ENCODE peak calls at places on chromosomes 11 and 22, in ten cellular contexts. One of them, this sample, is unnamed. For H3K9me3, the result is how much of the 10 kb centered on the place peaks cover.

GRCh38 chr22:42342426-42343135 is 72.1 kb upstream of the TCF20 start:
- DNase-seq in heart left ventricle: no peak
- DNase-seq in transverse colon: no peak
- DNase-seq in mammary epithelial cell: no peak
- DNase-seq in tibial artery: no peak
- DNase-seq in colonic mucosa: no peak
- DNase-seq in neuronal stem cell: no peak
- DNase-seq in stomach: no peak
- DNase-seq in A549: no peak
- DNase-seq in right atrium auricular region: no peak
- DNase-seq in this sample: no peak

GRCh38 chr11:31160504-31161422 is 208.8 kb downstream of the DCDC1 start:
- DNase-seq in heart left ventricle: no peak
- DNase-seq in transverse colon: no peak
- DNase-seq in mammary epithelial cell: no peak
- DNase-seq in tibial artery: no peak
- DNase-seq in colonic mucosa: no peak
- DNase-seq in neuronal stem cell: peak
- DNase-seq in stomach: no peak
- DNase-seq in A549: peak
- DNase-seq in right atrium auricular region: no peak
- DNase-seq in this sample: no peak

GRCh38 chr22:41557401-41558240 is 3.2 kb upstream of the CSDC2 start:
- DNase-seq in heart left ventricle: peak
- DNase-seq in transverse colon: peak
- DNase-seq in mammary epithelial cell: peak
- DNase-seq in tibial artery: peak
- DNase-seq in colonic mucosa: peak
- DNase-seq in neuronal stem cell: no peak
- DNase-seq in stomach: peak
- DNase-seq in A549: no peak
- DNase-seq in right atrium auricular region: peak
- DNase-seq in this sample: peak

GRCh38 chr22:50730941-50731661 is 6.9 kb upstream of the ACR start:
- DNase-seq in heart left ventricle: peak
- DNase-seq in transverse colon: no peak
- DNase-seq in mammary epithelial cell: no peak
- DNase-seq in tibial artery: peak
- DNase-seq in colonic mucosa: no peak
- DNase-seq in neuronal stem cell: no peak
- DNase-seq in stomach: no peak
- DNase-seq in A549: no peak
- DNase-seq in right atrium auricular region: no peak
- DNase-seq in this sample: no peak

GRCh38 chr11:115085461-115086220 is 407.3 kb downstream of the NXPE2 start:
- DNase-seq in heart left ventricle: no peak
- DNase-seq in transverse colon: no peak
- DNase-seq in mammary epithelial cell: no peak
- DNase-seq in tibial artery: no peak
- DNase-seq in colonic mucosa: no peak
- DNase-seq in neuronal stem cell: no peak
- DNase-seq in stomach: no peak
- DNase-seq in A549: no peak
- DNase-seq in right atrium auricular region: no peak
- DNase-seq in this sample: no peak

GRCh38 chr22:20231499-20232236 is 36.5 kb downstream of the RTN4R start:
- DNase-seq in heart left ventricle: no peak
- DNase-seq in transverse colon: no peak
- DNase-seq in mammary epithelial cell: no peak
- DNase-seq in tibial artery: no peak
- DNase-seq in colonic mucosa: no peak
- DNase-seq in neuronal stem cell: no peak
- DNase-seq in stomach: no peak
- DNase-seq in A549: no peak
- DNase-seq in right atrium auricular region: no peak
- DNase-seq in this sample: no peak

GRCh38 chr22:24423519-24424000 is 3.8 kb upstream of the ADORA2A start:
- DNase-seq in heart left ventricle: peak
- DNase-seq in transverse colon: peak
- DNase-seq in mammary epithelial cell: no peak
- DNase-seq in tibial artery: no peak
- DNase-seq in colonic mucosa: peak
- DNase-seq in neuronal stem cell: peak
- DNase-seq in stomach: peak
- DNase-seq in A549: peak
- DNase-seq in right atrium auricular region: no peak
- DNase-seq in this sample: peak

GRCh38 chr11:2089536-2090165 is 49.5 kb downstream of the IGF2 start:
- DNase-seq in heart left ventricle: no peak
- DNase-seq in transverse colon: no peak
- DNase-seq in mammary epithelial cell: peak
- DNase-seq in tibial artery: peak
- DNase-seq in colonic mucosa: no peak
- DNase-seq in neuronal stem cell: peak
- DNase-seq in stomach: peak
- DNase-seq in A549: peak
- DNase-seq in right atrium auricular region: peak
- DNase-seq in this sample: peak

GRCh38 chr11:121389651-121390050 is 62.5 kb upstream of the SORL1 start:
- DNase-seq in heart left ventricle: peak
- DNase-seq in transverse colon: no peak
- DNase-seq in mammary epithelial cell: no peak
- DNase-seq in tibial artery: no peak
- DNase-seq in colonic mucosa: no peak
- DNase-seq in neuronal stem cell: peak
- DNase-seq in stomach: no peak
- DNase-seq in A549: no peak
- DNase-seq in right atrium auricular region: no peak
- DNase-seq in this sample: peak

GRCh38 chr22:29129644-29130201 is 56.9 kb downstream of the KREMEN1 start:
- DNase-seq in heart left ventricle: peak
- DNase-seq in transverse colon: no peak
- DNase-seq in mammary epithelial cell: no peak
- DNase-seq in tibial artery: no peak
- DNase-seq in colonic mucosa: no peak
- DNase-seq in neuronal stem cell: no peak
- DNase-seq in stomach: no peak
- DNase-seq in A549: no peak
- DNase-seq in right atrium auricular region: peak
- DNase-seq in this sample: no peak

GRCh38 chr22:47206819-47207218 is 444.4 kb downstream of the TBC1D22A start:
- DNase-seq in heart left ventricle: no peak
- DNase-seq in transverse colon: no peak
- DNase-seq in mammary epithelial cell: no peak
- DNase-seq in tibial artery: no peak
- DNase-seq in colonic mucosa: no peak
- DNase-seq in neuronal stem cell: no peak
- DNase-seq in stomach: peak
- DNase-seq in A549: no peak
- DNase-seq in right atrium auricular region: peak
- DNase-seq in this sample: no peak

GRCh38 chr22:47209077-47209514 is 446.6 kb downstream of the TBC1D22A start:
- DNase-seq in heart left ventricle: no peak
- DNase-seq in transverse colon: no peak
- DNase-seq in mammary epithelial cell: no peak
- DNase-seq in tibial artery: no peak
- DNase-seq in colonic mucosa: peak
- DNase-seq in neuronal stem cell: no peak
- DNase-seq in stomach: peak
- DNase-seq in A549: no peak
- DNase-seq in right atrium auricular region: peak
- DNase-seq in this sample: no peak

GRCh38 chr22:47207846-47208554 is 445.6 kb downstream of the TBC1D22A start:
- DNase-seq in heart left ventricle: no peak
- DNase-seq in transverse colon: no peak
- DNase-seq in mammary epithelial cell: no peak
- DNase-seq in tibial artery: no peak
- DNase-seq in colonic mucosa: peak
- DNase-seq in neuronal stem cell: no peak
- DNase-seq in stomach: peak
- DNase-seq in A549: no peak
- DNase-seq in right atrium auricular region: no peak
- DNase-seq in this sample: no peak

GRCh38 chr22:47206185-47206584 is 443.7 kb downstream of the TBC1D22A start:
- DNase-seq in heart left ventricle: no peak
- DNase-seq in transverse colon: no peak
- DNase-seq in mammary epithelial cell: no peak
- DNase-seq in tibial artery: no peak
- DNase-seq in colonic mucosa: peak
- DNase-seq in neuronal stem cell: no peak
- DNase-seq in stomach: no peak
- DNase-seq in A549: no peak
- DNase-seq in right atrium auricular region: no peak
- DNase-seq in this sample: no peak

GRCh38 chr22:47207387-47207786 is 444.9 kb downstream of the TBC1D22A start:
- DNase-seq in heart left ventricle: no peak
- DNase-seq in transverse colon: no peak
- DNase-seq in mammary epithelial cell: no peak
- DNase-seq in tibial artery: no peak
- DNase-seq in colonic mucosa: peak
- DNase-seq in neuronal stem cell: no peak
- DNase-seq in stomach: peak
- DNase-seq in A549: no peak
- DNase-seq in right atrium auricular region: no peak
- DNase-seq in this sample: no peak
- H3K9me3 ChIP-seq in heart left ventricle: under half
- H3K9me3 ChIP-seq in transverse colon: under half
- H3K9me3 ChIP-seq in mammary epithelial cell: under half
- H3K9me3 ChIP-seq in tibial artery: under half
- H3K9me3 ChIP-seq in colonic mucosa: under half
- H3K9me3 ChIP-seq in neuronal stem cell: half or more
- H3K9me3 ChIP-seq in stomach: under half
- H3K9me3 ChIP-seq in A549: under half
- H3K9me3 ChIP-seq in right atrium auricular region: under half
- H3K9me3 ChIP-seq in this sample: half or more

GRCh38 chr22:47782461-47783075 is 1020.1 kb downstream of the TBC1D22A start:
- DNase-seq in heart left ventricle: no peak
- DNase-seq in transverse colon: no peak
- DNase-seq in mammary epithelial cell: no peak
- DNase-seq in tibial artery: no peak
- DNase-seq in colonic mucosa: no peak
- DNase-seq in neuronal stem cell: no peak
- DNase-seq in stomach: no peak
- DNase-seq in A549: no peak
- DNase-seq in right atrium auricular region: peak
- DNase-seq in this sample: no peak

GRCh38 chr22:47780281-47780875 is 1017.9 kb downstream of the TBC1D22A start:
- DNase-seq in heart left ventricle: no peak
- DNase-seq in transverse colon: no peak
- DNase-seq in mammary epithelial cell: no peak
- DNase-seq in tibial artery: no peak
- DNase-seq in colonic mucosa: no peak
- DNase-seq in neuronal stem cell: no peak
- DNase-seq in stomach: no peak
- DNase-seq in A549: no peak
- DNase-seq in right atrium auricular region: no peak
- DNase-seq in this sample: no peak

GRCh38 chr22:47781024-47781423 is 1018.6 kb downstream of the TBC1D22A start:
- DNase-seq in heart left ventricle: no peak
- DNase-seq in transverse colon: no peak
- DNase-seq in mammary epithelial cell: no peak
- DNase-seq in tibial artery: no peak
- DNase-seq in colonic mucosa: no peak
- DNase-seq in neuronal stem cell: no peak
- DNase-seq in stomach: no peak
- DNase-seq in A549: no peak
- DNase-seq in right atrium auricular region: no peak
- DNase-seq in this sample: no peak

GRCh38 chr22:47779474-47779873 is 1017.0 kb downstream of the TBC1D22A start:
- DNase-seq in heart left ventricle: no peak
- DNase-seq in transverse colon: no peak
- DNase-seq in mammary epithelial cell: no peak
- DNase-seq in tibial artery: no peak
- DNase-seq in colonic mucosa: no peak
- DNase-seq in neuronal stem cell: no peak
- DNase-seq in stomach: no peak
- DNase-seq in A549: no peak
- DNase-seq in right atrium auricular region: no peak
- DNase-seq in this sample: no peak

GRCh38 chr22:47781427-47782111 is 1019.1 kb downstream of the TBC1D22A start:
- DNase-seq in heart left ventricle: no peak
- DNase-seq in transverse colon: no peak
- DNase-seq in mammary epithelial cell: no peak
- DNase-seq in tibial artery: no peak
- DNase-seq in colonic mucosa: no peak
- DNase-seq in neuronal stem cell: no peak
- DNase-seq in stomach: no peak
- DNase-seq in A549: no peak
- DNase-seq in right atrium auricular region: peak
- DNase-seq in this sample: no peak
- H3K9me3 ChIP-seq in heart left ventricle: under half
- H3K9me3 ChIP-seq in transverse colon: under half
- H3K9me3 ChIP-seq in mammary epithelial cell: half or more
- H3K9me3 ChIP-seq in tibial artery: under half
- H3K9me3 ChIP-seq in colonic mucosa: under half
- H3K9me3 ChIP-seq in neuronal stem cell: under half
- H3K9me3 ChIP-seq in stomach: under half
- H3K9me3 ChIP-seq in A549: under half
- H3K9me3 ChIP-seq in right atrium auricular region: under half
- H3K9me3 ChIP-seq in this sample: under half

DNA sequence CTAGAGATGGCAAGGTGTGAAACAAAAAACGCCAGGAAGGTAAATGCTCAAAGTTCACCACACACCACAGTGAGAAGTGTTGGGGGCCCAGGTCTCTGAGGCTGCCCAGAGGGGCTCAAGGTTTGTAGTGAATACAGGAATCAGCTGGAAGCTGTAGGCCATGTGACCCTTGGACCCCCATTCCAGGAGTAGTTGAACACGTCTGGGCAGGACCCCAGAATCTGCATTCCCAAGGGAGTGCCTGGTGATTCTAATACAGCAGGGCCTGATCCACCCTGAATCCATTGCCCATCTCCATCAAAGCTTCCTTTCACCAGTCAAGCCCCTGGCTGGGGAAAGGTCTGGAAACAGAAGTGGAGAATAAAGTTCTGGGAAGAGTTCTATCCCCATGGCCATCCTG is 70.8 kb upstream of the B3GAT1 start:
- DNase-seq in heart left ventricle: no peak
- DNase-seq in transverse colon: no peak
- DNase-seq in mammary epithelial cell: no peak
- DNase-seq in tibial artery: no peak
- DNase-seq in colonic mucosa: no peak
- DNase-seq in neuronal stem cell: no peak
- DNase-seq in stomach: no peak
- DNase-seq in A549: no peak
- DNase-seq in right atrium auricular region: no peak
- DNase-seq in this sample: peak
- H3K9me3 ChIP-seq in heart left ventricle: under half
- H3K9me3 ChIP-seq in transverse colon: under half
- H3K9me3 ChIP-seq in mammary epithelial cell: under half
- H3K9me3 ChIP-seq in tibial artery: under half
- H3K9me3 ChIP-seq in colonic mucosa: under half
- H3K9me3 ChIP-seq in neuronal stem cell: under half
- H3K9me3 ChIP-seq in stomach: under half
- H3K9me3 ChIP-seq in A549: under half
- H3K9me3 ChIP-seq in right atrium auricular region: under half
- H3K9me3 ChIP-seq in this sample: under half

DNA sequence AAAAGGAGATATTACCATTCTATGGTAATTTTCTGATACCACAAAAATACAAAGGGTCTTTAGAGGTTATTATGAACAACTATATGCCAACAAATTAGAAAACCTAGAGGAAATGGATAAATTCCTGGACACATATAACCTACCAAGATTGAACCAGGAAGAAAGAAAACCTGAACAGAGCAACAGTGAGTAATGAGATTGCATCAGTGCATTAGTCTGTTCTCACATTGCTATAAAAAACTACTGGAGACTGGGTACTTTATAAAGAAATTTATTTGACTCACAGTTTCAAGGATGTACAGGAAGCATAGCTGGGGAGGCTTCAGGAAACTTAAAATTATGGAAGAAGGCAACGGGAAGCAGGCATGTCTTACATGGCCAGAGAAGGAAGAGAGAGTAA is 70.8 kb upstream of the GNAZ start:
- DNase-seq in heart left ventricle: no peak
- DNase-seq in transverse colon: no peak
- DNase-seq in mammary epithelial cell: peak
- DNase-seq in tibial artery: no peak
- DNase-seq in colonic mucosa: no peak
- DNase-seq in neuronal stem cell: no peak
- DNase-seq in stomach: no peak
- DNase-seq in A549: no peak
- DNase-seq in right atrium auricular region: no peak
- DNase-seq in this sample: no peak
- H3K9me3 ChIP-seq in heart left ventricle: under half
- H3K9me3 ChIP-seq in transverse colon: under half
- H3K9me3 ChIP-seq in mammary epithelial cell: under half
- H3K9me3 ChIP-seq in tibial artery: under half
- H3K9me3 ChIP-seq in colonic mucosa: under half
- H3K9me3 ChIP-seq in neuronal stem cell: under half
- H3K9me3 ChIP-seq in stomach: under half
- H3K9me3 ChIP-seq in A549: under half
- H3K9me3 ChIP-seq in right atrium auricular region: under half
- H3K9me3 ChIP-seq in this sample: under half